ENCODE peak calls at places on chromosomes 16 and 17, in nine cellular contexts. U, X, Z, G, B, I, H, D and N are unnamed samples.

GRCh38 chr17:77374170-77374936 is 233.6 kb downstream of the SEC14L1 start:
- DNase-seq in B (no peak), X (peak), I (peak), U (peak), D (peak), G (peak), Z (peak), H (peak), N (peak)

GRCh38 chr16:15034266-15035162 is 21.4 kb downstream of the NTAN1 start:
- DNase-seq in B (no peak), G (peak), U (peak), I (no peak), D (peak), X (peak), Z (no peak), H (no peak), N (peak)

GRCh38 chr17:47742319-47743181 is 9.5 kb downstream of the TBX21 start:
- DNase-seq in G (no peak), I (no peak), U (no peak), Z (no peak), H (no peak), D (no peak), X (no peak), B (no peak), N (no peak)

GRCh38 chr16:54326266-54326662 is 39.7 kb upstream of the IRX3 start:
- DNase-seq in D (no peak), B (no peak), I (no peak), Z (no peak), X (no peak), H (peak), G (no peak), U (no peak), N (no peak)

GRCh38 chr16:84138824-84139627 is 6.0 kb downstream of the HSDL1 start:
- DNase-seq in X (no peak), H (peak), G (no peak), B (peak), Z (no peak), I (peak), D (peak), U (no peak), N (peak)

GRCh38 chr16:53291757-53292392 is 142.4 kb upstream of the RBL2 start:
- DNase-seq in B (no peak), Z (no peak), H (no peak), D (no peak), U (no peak), I (no peak), G (no peak), X (no peak), N (no peak)

GRCh38 chr17:38599398-38599856 is 6.3 kb downstream of the SRCIN1 start:
- DNase-seq in I (no peak), D (no peak), G (no peak), Z (no peak), H (no peak), U (no peak), X (no peak), B (no peak), N (no peak)

GRCh38 chr16:84196727-84197486 is 6.0 kb downstream of the ADAD2 start:
- DNase-seq in H (no peak), G (no peak), D (no peak), B (no peak), I (no peak), X (no peak), Z (no peak), U (no peak), N (no peak)

GRCh38 chr16:56657555-56658430 is at the start of gene MT1F:
- DNase-seq in H (peak), G (peak), Z (peak), X (peak), D (peak), I (peak), B (peak), U (peak), N (peak)

GRCh38 chr17:64172510-64172909 is 42.6 kb upstream of the ERN1 start:
- DNase-seq in H (no peak), I (no peak), Z (no peak), B (no peak), X (no peak), D (no peak), G (no peak), U (no peak), N (peak)

GRCh38 chr17:44844390-44844830 is 3.3 kb upstream of the HIGD1B start:
- DNase-seq in I (no peak), Z (peak), U (no peak), B (no peak), D (no peak), G (no peak), X (no peak), H (no peak), N (no peak)

GRCh38 chr16:77943770-77944169 is 78.6 kb upstream of the CLEC3A start:
- DNase-seq in X (no peak), Z (no peak), H (no peak), U (no peak), I (no peak), D (no peak), B (no peak), G (no peak), N (no peak)

GRCh38 chr17:43840814-43841213 is 6.2 kb upstream of the CD300LG start:
- DNase-seq in Z (no peak), I (no peak), B (no peak), D (no peak), H (no peak), U (no peak), X (no peak), G (no peak), N (peak)

GRCh38 chr17:8066841-8067775 is 20.4 kb downstream of the ALOX12B start:
- DNase-seq in H (no peak), X (peak), Z (no peak), D (no peak), G (peak), B (no peak), U (no peak), I (no peak), N (no peak)

GRCh38 chr17:47895254-47895855 is 681 bp upstream of the SP2 start:
- DNase-seq in X (no peak), D (peak), I (peak), U (peak), G (peak), B (no peak), H (peak), Z (peak), N (no peak)

GRCh38 chr17:75587718-75588545 is at the start of gene MYO15B:
- DNase-seq in Z (peak), H (peak), D (peak), G (peak), I (peak), X (peak), U (peak), B (no peak), N (peak)

GRCh38 chr16:55482056-55482455 is 3.1 kb downstream of the MMP2 start:
- DNase-seq in U (no peak), X (no peak), I (no peak), H (no peak), D (peak), Z (no peak), B (no peak), G (no peak), N (no peak)

GRCh38 chr17:71287246-71287828 is 833.5 kb upstream of the SOX9 start:
- DNase-seq in Z (no peak), H (no peak), U (no peak), G (no peak), I (no peak), D (no peak), X (no peak), B (no peak), N (no peak)

GRCh38 chr17:48577330-48577945 is 712 bp downstream of the HOXB4 start:
- DNase-seq in U (no peak), I (no peak), D (no peak), B (no peak), G (no peak), Z (no peak), X (peak), H (no peak), N (peak)

GRCh38 chr17:65104541-65104940 is 32.6 kb upstream of the RGS9 start:
- DNase-seq in H (no peak), Z (no peak), B (no peak), I (no peak), X (no peak), D (no peak), U (no peak), G (no peak), N (no peak)

GRCh38 chr16:22317001-22317530 is 19.9 kb downstream of the POLR3E start:
- DNase-seq in Z (no peak), H (no peak), X (no peak), B (no peak), D (no peak), G (peak), U (peak), I (no peak), N (no peak)

GRCh38 chr17:27236710-27237315 is 57.1 kb upstream of the WSB1 start:
- DNase-seq in I (no peak), U (peak), G (no peak), D (peak), B (peak), H (peak), X (no peak), Z (no peak), N (peak)

GRCh38 chr17:35254107-35254802 is 11.4 kb downstream of the SLFN5 start:
- DNase-seq in D (peak), I (peak), G (no peak), B (peak), Z (no peak), H (peak), U (no peak), X (no peak), N (peak)

GRCh38 chr17:28928061-28928460 is 23.3 kb downstream of the PHF12 start:
- DNase-seq in H (no peak), B (no peak), D (no peak), Z (no peak), G (no peak), I (no peak), X (no peak), U (no peak), N (no peak)

GRCh38 chr17:45127583-45128300 is 4.6 kb downstream of the PLCD3 start:
- DNase-seq in D (peak), B (no peak), H (peak), Z (peak), U (no peak), X (peak), G (no peak), I (no peak), N (no peak)

GRCh38 chr16:27677300-27677699 is 127.4 kb downstream of the KATNIP start:
- DNase-seq in I (no peak), U (no peak), H (no peak), X (no peak), D (no peak), G (no peak), Z (no peak), B (no peak), N (no peak)

GRCh38 chr17:17675925-17676534 is 5.2 kb upstream of the RAI1 start:
- DNase-seq in H (no peak), U (no peak), G (no peak), X (no peak), D (no peak), Z (no peak), I (no peak), B (peak), N (no peak)

GRCh38 chr17:60947100-60947499 is 269.4 kb downstream of the BCAS3 start:
- DNase-seq in X (no peak), U (no peak), B (no peak), I (no peak), H (no peak), D (no peak), Z (no peak), G (no peak), N (no peak)

GRCh38 chr17:20262116-20262977 is 205.0 kb downstream of the LGALS9B start:
- DNase-seq in G (no peak), B (no peak), D (no peak), X (no peak), I (no peak), H (no peak), Z (no peak), U (no peak), N (no peak)

GRCh38 chr17:63611354-63611753 is 10.7 kb downstream of the TACO1 start:
- DNase-seq in X (no peak), Z (no peak), D (no peak), G (no peak), H (no peak), U (no peak), B (no peak), I (no peak), N (no peak)

GRCh38 chr16:82091225-82091624 is 56.2 kb downstream of the HSD17B2 start:
- DNase-seq in X (no peak), Z (no peak), I (no peak), G (no peak), U (no peak), B (no peak), D (no peak), H (no peak), N (no peak)

GRCh38 chr17:29225388-29225787 is 21.3 kb upstream of the CRYBA1 start:
- DNase-seq in I (no peak), B (no peak), U (no peak), H (no peak), D (no peak), Z (no peak), X (no peak), G (no peak), N (no peak)

GRCh38 chr17:27352481-27353460 is 58.9 kb downstream of the WSB1 start:
- DNase-seq in Z (no peak), U (no peak), H (no peak), I (no peak), D (no peak), B (no peak), G (no peak), X (no peak), N (no peak)

GRCh38 chr16:4404967-4405696 is 11.3 kb downstream of the CORO7 start:
- DNase-seq in B (no peak), I (no peak), X (peak), D (no peak), G (no peak), U (no peak), H (no peak), Z (peak), N (no peak)

GRCh38 chr16:74734361-74735161 is 33.9 kb upstream of the MLKL start:
- DNase-seq in D (no peak), H (no peak), G (no peak), B (no peak), X (peak), U (no peak), I (no peak), Z (no peak), N (no peak)

GRCh38 chr16:67197704-67198103 is 1.2 kb upstream of the ELMO3 start:
- DNase-seq in B (no peak), D (no peak), U (no peak), G (no peak), I (no peak), Z (no peak), H (no peak), X (peak), N (no peak)

GRCh38 chr16:50988441-50988840 is 162.6 kb downstream of the SALL1 start:
- DNase-seq in I (no peak), H (no peak), X (no peak), Z (no peak), D (no peak), U (no peak), B (no peak), G (no peak), N (no peak)

GRCh38 chr17:61556224-61557188 is 34.5 kb downstream of the NACA2 start:
- DNase-seq in X (no peak), I (no peak), B (no peak), G (no peak), Z (no peak), H (no peak), D (no peak), U (no peak), N (no peak)

GRCh38 chr16:88888057-88888777 is 21.8 kb upstream of the PABPN1L start:
- DNase-seq in I (no peak), Z (no peak), G (no peak), B (no peak), D (no peak), U (no peak), H (no peak), X (no peak), N (no peak)

GRCh38 chr16:88885693-88886253 is 19.3 kb upstream of the PABPN1L start:
- DNase-seq in H (no peak), D (no peak), B (no peak), X (no peak), U (no peak), I (no peak), Z (no peak), G (no peak), N (no peak)

GRCh38 chr16:88888778-88889387 is 22.4 kb upstream of the PABPN1L start:
- DNase-seq in X (no peak), Z (peak), U (no peak), D (no peak), I (no peak), B (no peak), H (no peak), G (no peak), N (peak)

GRCh38 chr16:88886311-88886914 is 20.0 kb upstream of the PABPN1L start:
- DNase-seq in U (no peak), X (no peak), B (no peak), Z (no peak), G (no peak), I (no peak), D (no peak), H (no peak), N (no peak)

GRCh38 chr16:88886915-88887521 is 20.6 kb upstream of the PABPN1L start:
- DNase-seq in G (peak), B (no peak), X (peak), U (no peak), I (peak), Z (peak), H (peak), D (no peak), N (no peak)
- TF ChIP-seq CTCF in G (no peak), B (no peak), X (no peak), U (no peak), I (no peak), Z (peak), H (no peak), D (no peak), N (no peak)

DNA sequence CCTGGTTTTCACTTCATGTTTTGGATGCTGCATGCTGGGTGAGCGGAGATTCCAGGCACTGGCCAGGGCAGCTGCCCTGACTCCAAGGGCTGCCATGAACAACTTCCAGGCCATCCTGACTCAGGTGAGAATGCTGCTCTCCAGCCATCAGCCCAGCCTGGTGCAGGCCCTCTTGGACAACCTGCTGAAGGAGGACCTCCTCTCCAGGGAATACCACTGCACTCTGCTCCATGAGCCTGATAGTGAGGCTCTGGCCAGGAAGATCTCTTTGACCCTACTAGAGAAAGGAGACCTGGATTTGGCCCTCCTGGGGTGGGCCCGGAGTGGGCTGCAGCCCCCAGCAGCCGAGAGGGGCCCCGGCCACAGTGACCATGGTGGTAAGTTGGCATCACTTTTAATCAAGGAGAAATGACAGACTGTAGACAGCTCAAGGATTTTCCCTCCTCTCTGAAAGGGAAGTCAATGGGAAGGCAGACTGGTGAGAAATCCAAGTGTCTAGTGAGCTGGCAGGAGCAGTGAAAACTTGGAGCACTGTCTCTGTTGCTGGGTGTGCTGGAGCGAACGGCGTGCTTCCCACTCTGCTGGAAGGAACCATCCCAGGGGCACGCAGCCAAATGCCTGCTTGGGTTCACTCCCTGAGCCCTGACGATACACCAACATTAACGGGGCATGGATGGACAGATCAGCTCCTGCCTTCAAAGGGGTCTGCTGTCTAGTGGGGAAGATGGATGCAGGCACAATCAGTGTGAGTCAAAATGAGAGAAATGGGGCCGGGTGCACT is 10.6 kb upstream of the CIITA start:
- DNase-seq in I (no peak), D (peak), G (no peak), X (no peak), H (peak), Z (peak), B (no peak), U (no peak), N (no peak)
- H3K27ac ChIP-seq in I (peak), D (no peak), G (peak), X (no peak), H (no peak), Z (peak), B (no peak), U (no peak), N (no peak)

GRCh38 chr16:62256406-62256805 is 220.2 kb upstream of the CDH8 start:
- DNase-seq in D (no peak), B (no peak), Z (no peak), U (no peak), X (no peak), H (no peak), I (no peak), G (no peak), N (peak)
- TF ChIP-seq CTCF in D (no peak), B (no peak), Z (no peak), U (no peak), X (no peak), H (no peak), I (no peak), G (peak), N (peak)

GRCh38 chr17:30232015-30232821 is 3.3 kb downstream of the SLC6A4 start:
- DNase-seq in G (no peak), U (no peak), B (no peak), D (no peak), I (no peak), X (no peak), H (no peak), Z (no peak), N (no peak)

GRCh38 chr17:30234296-30234695 is 1.2 kb downstream of the SLC6A4 start:
- DNase-seq in U (no peak), Z (no peak), H (no peak), X (no peak), G (no peak), D (no peak), I (no peak), B (no peak), N (no peak)

GRCh38 chr17:30230596-30231125 is 4.8 kb downstream of the SLC6A4 start:
- DNase-seq in G (no peak), U (no peak), H (no peak), D (no peak), I (no peak), X (no peak), Z (no peak), B (no peak), N (no peak)

GRCh38 chr17:30234954-30235353 is 543 bp downstream of the SLC6A4 start:
- DNase-seq in U (no peak), Z (no peak), G (no peak), B (no peak), I (no peak), D (no peak), X (no peak), H (no peak), N (no peak)

GRCh38 chr17:30232822-30233427 is 2.6 kb downstream of the SLC6A4 start:
- DNase-seq in I (no peak), H (no peak), U (no peak), G (no peak), D (no peak), X (no peak), B (no peak), Z (no peak), N (no peak)
- H3K27ac ChIP-seq in I (no peak), H (no peak), U (no peak), G (no peak), D (no peak), X (no peak), B (no peak), Z (no peak), N (no peak)

GRCh38 chr16:48029768-48030167 is 126.0 kb downstream of the ABCC12 start:
- DNase-seq in B (no peak), G (no peak), X (no peak), H (no peak), D (no peak), U (no peak), Z (no peak), I (no peak), N (no peak)
- TF ChIP-seq CTCF in B (peak), G (no peak), X (no peak), H (no peak), D (no peak), U (no peak), Z (no peak), I (no peak), N (no peak)

GRCh38 chr17:4500188-4500565 is 1.5 kb downstream of the SPNS2 start:
- DNase-seq in B (no peak), G (no peak), D (no peak), I (no peak), U (no peak), Z (no peak), H (no peak), X (no peak), N (no peak)
- H3K27ac ChIP-seq in B (no peak), G (peak), D (no peak), I (peak), U (peak), Z (peak), H (no peak), X (no peak), N (no peak)